ENCODE peak calls at places on chromosomes 5 and 9, in nine cellular contexts. One of them, this sample, is unnamed.

GRCh38 chr5:156414381-156414780 is 87.4 kb downstream of the SGCD start:
- DNase-seq in RCC 7860: no peak
- DNase-seq in lower lobe of right lung: no peak
- DNase-seq in GM10248: no peak
- DNase-seq in C1 segment of cervical spinal cord: no peak
- DNase-seq in stimulated activated naive CD8-positive, alpha-beta T cell treated with anti-CD3 and anti-CD28 coated beads, Interleukin-15, Interleukin-2, amounts not matched to agents 100 U/mL and 50 U/mL, for 24 hours: no peak
- DNase-seq in tibial nerve: no peak
- DNase-seq in neural progenitor cell: no peak
- DNase-seq in stimulated activated CD8-positive, alpha-beta memory T cell treated with anti-CD3 and anti-CD28 coated beads, Interleukin-4, amount 100 ng/mL, for 1 hour: no peak
- DNase-seq in this sample: no peak

GRCh38 chr5:94376672-94377345 is 241.6 kb downstream of the KIAA0825 start:
- DNase-seq in RCC 7860: no peak
- DNase-seq in stimulated activated CD8-positive, alpha-beta memory T cell treated with anti-CD3 and anti-CD28 coated beads, Interleukin-4, amount 100 ng/mL, for 1 hour: no peak
- DNase-seq in GM10248: no peak
- DNase-seq in neural progenitor cell: no peak
- DNase-seq in tibial nerve: no peak
- DNase-seq in stimulated activated naive CD8-positive, alpha-beta T cell treated with anti-CD3 and anti-CD28 coated beads, Interleukin-15, Interleukin-2, amounts not matched to agents 100 U/mL and 50 U/mL, for 24 hours: no peak
- DNase-seq in C1 segment of cervical spinal cord: no peak
- DNase-seq in lower lobe of right lung: peak; percentile 44
- DNase-seq in this sample: no peak

GRCh38 chr9:69605406-69605805 is 66.8 kb downstream of the APBA1 start:
- DNase-seq in tibial nerve: no peak
- DNase-seq in neural progenitor cell: no peak
- DNase-seq in stimulated activated naive CD8-positive, alpha-beta T cell treated with anti-CD3 and anti-CD28 coated beads, Interleukin-15, Interleukin-2, amounts not matched to agents 100 U/mL and 50 U/mL, for 24 hours: no peak
- DNase-seq in C1 segment of cervical spinal cord: no peak
- DNase-seq in lower lobe of right lung: no peak
- DNase-seq in RCC 7860: no peak
- DNase-seq in stimulated activated CD8-positive, alpha-beta memory T cell treated with anti-CD3 and anti-CD28 coated beads, Interleukin-4, amount 100 ng/mL, for 1 hour: no peak
- DNase-seq in GM10248: no peak
- DNase-seq in this sample: no peak

GRCh38 chr5:38258319-38259061 is at the start of gene EGFLAM:
- DNase-seq in tibial nerve: no peak
- DNase-seq in stimulated activated naive CD8-positive, alpha-beta T cell treated with anti-CD3 and anti-CD28 coated beads, Interleukin-15, Interleukin-2, amounts not matched to agents 100 U/mL and 50 U/mL, for 24 hours: peak; percentile 25
- DNase-seq in lower lobe of right lung: no peak
- DNase-seq in C1 segment of cervical spinal cord: no peak
- DNase-seq in RCC 7860: no peak
- DNase-seq in neural progenitor cell: peak; percentile 84
- DNase-seq in GM10248: no peak
- DNase-seq in stimulated activated CD8-positive, alpha-beta memory T cell treated with anti-CD3 and anti-CD28 coated beads, Interleukin-4, amount 100 ng/mL, for 1 hour: no peak
- DNase-seq in this sample: peak; percentile 53

GRCh38 chr9:99368341-99369326 is 146.6 kb downstream of the SEC61B start:
- DNase-seq in neural progenitor cell: peak; percentile 53
- DNase-seq in stimulated activated CD8-positive, alpha-beta memory T cell treated with anti-CD3 and anti-CD28 coated beads, Interleukin-4, amount 100 ng/mL, for 1 hour: no peak
- DNase-seq in RCC 7860: no peak
- DNase-seq in tibial nerve: no peak
- DNase-seq in lower lobe of right lung: no peak
- DNase-seq in GM10248: peak; percentile 70
- DNase-seq in stimulated activated naive CD8-positive, alpha-beta T cell treated with anti-CD3 and anti-CD28 coated beads, Interleukin-15, Interleukin-2, amounts not matched to agents 100 U/mL and 50 U/mL, for 24 hours: peak; percentile 20
- DNase-seq in C1 segment of cervical spinal cord: no peak
- DNase-seq in this sample: peak; percentile 45

GRCh38 chr9:113514748-113515147 is 51.2 kb downstream of the RGS3 start:
- DNase-seq in neural progenitor cell: no peak
- DNase-seq in tibial nerve: no peak
- DNase-seq in C1 segment of cervical spinal cord: no peak
- DNase-seq in lower lobe of right lung: no peak
- DNase-seq in RCC 7860: no peak
- DNase-seq in stimulated activated naive CD8-positive, alpha-beta T cell treated with anti-CD3 and anti-CD28 coated beads, Interleukin-15, Interleukin-2, amounts not matched to agents 100 U/mL and 50 U/mL, for 24 hours: no peak
- DNase-seq in stimulated activated CD8-positive, alpha-beta memory T cell treated with anti-CD3 and anti-CD28 coated beads, Interleukin-4, amount 100 ng/mL, for 1 hour: no peak
- DNase-seq in GM10248: no peak
- DNase-seq in this sample: no peak

GRCh38 chr9:111036068-111036789 is 2.0 kb downstream of the LPAR1 start:
- DNase-seq in lower lobe of right lung: peak; percentile 71
- DNase-seq in stimulated activated CD8-positive, alpha-beta memory T cell treated with anti-CD3 and anti-CD28 coated beads, Interleukin-4, amount 100 ng/mL, for 1 hour: no peak
- DNase-seq in RCC 7860: peak; percentile 58
- DNase-seq in tibial nerve: peak; percentile 74
- DNase-seq in neural progenitor cell: peak; percentile 79
- DNase-seq in C1 segment of cervical spinal cord: peak; percentile 59
- DNase-seq in GM10248: no peak
- DNase-seq in stimulated activated naive CD8-positive, alpha-beta T cell treated with anti-CD3 and anti-CD28 coated beads, Interleukin-15, Interleukin-2, amounts not matched to agents 100 U/mL and 50 U/mL, for 24 hours: peak; percentile 4
- DNase-seq in this sample: peak; percentile 70

GRCh38 chr5:135191084-135191826 is 157.2 kb upstream of the PITX1 start:
- DNase-seq in stimulated activated CD8-positive, alpha-beta memory T cell treated with anti-CD3 and anti-CD28 coated beads, Interleukin-4, amount 100 ng/mL, for 1 hour: peak; percentile 4
- DNase-seq in C1 segment of cervical spinal cord: peak; percentile 7
- DNase-seq in GM10248: peak; percentile 80
- DNase-seq in tibial nerve: peak; percentile 26
- DNase-seq in lower lobe of right lung: peak; percentile 77
- DNase-seq in RCC 7860: peak; percentile 67
- DNase-seq in stimulated activated naive CD8-positive, alpha-beta T cell treated with anti-CD3 and anti-CD28 coated beads, Interleukin-15, Interleukin-2, amounts not matched to agents 100 U/mL and 50 U/mL, for 24 hours: peak; percentile 82
- DNase-seq in neural progenitor cell: peak; percentile 94
- DNase-seq in this sample: peak; percentile 92

GRCh38 chr5:120614512-120614911 is 150.4 kb downstream of the PRR16 start:
- DNase-seq in RCC 7860: peak; percentile 26
- DNase-seq in neural progenitor cell: no peak
- DNase-seq in tibial nerve: no peak
- DNase-seq in stimulated activated CD8-positive, alpha-beta memory T cell treated with anti-CD3 and anti-CD28 coated beads, Interleukin-4, amount 100 ng/mL, for 1 hour: no peak
- DNase-seq in lower lobe of right lung: no peak
- DNase-seq in stimulated activated naive CD8-positive, alpha-beta T cell treated with anti-CD3 and anti-CD28 coated beads, Interleukin-15, Interleukin-2, amounts not matched to agents 100 U/mL and 50 U/mL, for 24 hours: no peak
- DNase-seq in GM10248: no peak
- DNase-seq in C1 segment of cervical spinal cord: no peak
- DNase-seq in this sample: no peak

GRCh38 chr5:139919308-139919707 is 123.7 kb downstream of the PSD2 start:
- DNase-seq in stimulated activated CD8-positive, alpha-beta memory T cell treated with anti-CD3 and anti-CD28 coated beads, Interleukin-4, amount 100 ng/mL, for 1 hour: no peak
- DNase-seq in C1 segment of cervical spinal cord: no peak
- DNase-seq in GM10248: no peak
- DNase-seq in lower lobe of right lung: no peak
- DNase-seq in neural progenitor cell: no peak
- DNase-seq in RCC 7860: no peak
- DNase-seq in tibial nerve: no peak
- DNase-seq in stimulated activated naive CD8-positive, alpha-beta T cell treated with anti-CD3 and anti-CD28 coated beads, Interleukin-15, Interleukin-2, amounts not matched to agents 100 U/mL and 50 U/mL, for 24 hours: no peak
- DNase-seq in this sample: no peak

GRCh38 chr5:140881889-140882590 is at the start of gene PCDHA13:
- DNase-seq in GM10248: no peak
- DNase-seq in lower lobe of right lung: peak; percentile 41
- DNase-seq in neural progenitor cell: peak; percentile 57
- DNase-seq in stimulated activated naive CD8-positive, alpha-beta T cell treated with anti-CD3 and anti-CD28 coated beads, Interleukin-15, Interleukin-2, amounts not matched to agents 100 U/mL and 50 U/mL, for 24 hours: no peak
- DNase-seq in tibial nerve: no peak
- DNase-seq in stimulated activated CD8-positive, alpha-beta memory T cell treated with anti-CD3 and anti-CD28 coated beads, Interleukin-4, amount 100 ng/mL, for 1 hour: no peak
- DNase-seq in C1 segment of cervical spinal cord: no peak
- DNase-seq in RCC 7860: no peak
- DNase-seq in this sample: peak; percentile 20

GRCh38 chr9:124880501-124880900 is 18.6 kb downstream of the ARPC5L start:
- DNase-seq in GM10248: no peak
- DNase-seq in neural progenitor cell: no peak
- DNase-seq in C1 segment of cervical spinal cord: no peak
- DNase-seq in stimulated activated naive CD8-positive, alpha-beta T cell treated with anti-CD3 and anti-CD28 coated beads, Interleukin-15, Interleukin-2, amounts not matched to agents 100 U/mL and 50 U/mL, for 24 hours: no peak
- DNase-seq in stimulated activated CD8-positive, alpha-beta memory T cell treated with anti-CD3 and anti-CD28 coated beads, Interleukin-4, amount 100 ng/mL, for 1 hour: no peak
- DNase-seq in tibial nerve: no peak
- DNase-seq in RCC 7860: no peak
- DNase-seq in lower lobe of right lung: peak; percentile 3
- DNase-seq in this sample: no peak

GRCh38 chr9:101582593-101582992 is 12.2 kb downstream of the PPP3R2 start:
- DNase-seq in RCC 7860: no peak
- DNase-seq in stimulated activated naive CD8-positive, alpha-beta T cell treated with anti-CD3 and anti-CD28 coated beads, Interleukin-15, Interleukin-2, amounts not matched to agents 100 U/mL and 50 U/mL, for 24 hours: no peak
- DNase-seq in stimulated activated CD8-positive, alpha-beta memory T cell treated with anti-CD3 and anti-CD28 coated beads, Interleukin-4, amount 100 ng/mL, for 1 hour: no peak
- DNase-seq in tibial nerve: no peak
- DNase-seq in lower lobe of right lung: no peak
- DNase-seq in C1 segment of cervical spinal cord: no peak
- DNase-seq in GM10248: no peak
- DNase-seq in neural progenitor cell: no peak
- DNase-seq in this sample: no peak

GRCh38 chr9:80091526-80091925 is 519.8 kb downstream of the TLE4 start:
- DNase-seq in lower lobe of right lung: no peak
- DNase-seq in neural progenitor cell: no peak
- DNase-seq in stimulated activated CD8-positive, alpha-beta memory T cell treated with anti-CD3 and anti-CD28 coated beads, Interleukin-4, amount 100 ng/mL, for 1 hour: no peak
- DNase-seq in GM10248: no peak
- DNase-seq in stimulated activated naive CD8-positive, alpha-beta T cell treated with anti-CD3 and anti-CD28 coated beads, Interleukin-15, Interleukin-2, amounts not matched to agents 100 U/mL and 50 U/mL, for 24 hours: no peak
- DNase-seq in C1 segment of cervical spinal cord: no peak
- DNase-seq in RCC 7860: no peak
- DNase-seq in tibial nerve: no peak
- DNase-seq in this sample: no peak

GRCh38 chr5:32540446-32540845 is 44.9 kb upstream of the SUB1 start:
- DNase-seq in RCC 7860: no peak
- DNase-seq in tibial nerve: no peak
- DNase-seq in lower lobe of right lung: no peak
- DNase-seq in GM10248: peak; percentile 31
- DNase-seq in C1 segment of cervical spinal cord: no peak
- DNase-seq in neural progenitor cell: no peak
- DNase-seq in stimulated activated naive CD8-positive, alpha-beta T cell treated with anti-CD3 and anti-CD28 coated beads, Interleukin-15, Interleukin-2, amounts not matched to agents 100 U/mL and 50 U/mL, for 24 hours: no peak
- DNase-seq in stimulated activated CD8-positive, alpha-beta memory T cell treated with anti-CD3 and anti-CD28 coated beads, Interleukin-4, amount 100 ng/mL, for 1 hour: no peak
- DNase-seq in this sample: no peak

GRCh38 chr5:9108156-9108555 is 437.7 kb downstream of the SEMA5A start:
- DNase-seq in stimulated activated naive CD8-positive, alpha-beta T cell treated with anti-CD3 and anti-CD28 coated beads, Interleukin-15, Interleukin-2, amounts not matched to agents 100 U/mL and 50 U/mL, for 24 hours: no peak
- DNase-seq in tibial nerve: no peak
- DNase-seq in C1 segment of cervical spinal cord: no peak
- DNase-seq in neural progenitor cell: peak; percentile 10
- DNase-seq in GM10248: no peak
- DNase-seq in stimulated activated CD8-positive, alpha-beta memory T cell treated with anti-CD3 and anti-CD28 coated beads, Interleukin-4, amount 100 ng/mL, for 1 hour: no peak
- DNase-seq in lower lobe of right lung: no peak
- DNase-seq in RCC 7860: no peak
- DNase-seq in this sample: no peak

GRCh38 chr9:79116709-79117108 is 455.1 kb upstream of the TLE4 start:
- DNase-seq in C1 segment of cervical spinal cord: no peak
- DNase-seq in stimulated activated CD8-positive, alpha-beta memory T cell treated with anti-CD3 and anti-CD28 coated beads, Interleukin-4, amount 100 ng/mL, for 1 hour: no peak
- DNase-seq in GM10248: no peak
- DNase-seq in tibial nerve: no peak
- DNase-seq in RCC 7860: no peak
- DNase-seq in stimulated activated naive CD8-positive, alpha-beta T cell treated with anti-CD3 and anti-CD28 coated beads, Interleukin-15, Interleukin-2, amounts not matched to agents 100 U/mL and 50 U/mL, for 24 hours: no peak
- DNase-seq in neural progenitor cell: no peak
- DNase-seq in lower lobe of right lung: no peak
- DNase-seq in this sample: no peak

GRCh38 chr9:128333368-128333969 is 6.9 kb upstream of the SLC27A4 start:
- DNase-seq in C1 segment of cervical spinal cord: no peak
- DNase-seq in stimulated activated naive CD8-positive, alpha-beta T cell treated with anti-CD3 and anti-CD28 coated beads, Interleukin-15, Interleukin-2, amounts not matched to agents 100 U/mL and 50 U/mL, for 24 hours: no peak
- DNase-seq in lower lobe of right lung: no peak
- DNase-seq in GM10248: no peak
- DNase-seq in stimulated activated CD8-positive, alpha-beta memory T cell treated with anti-CD3 and anti-CD28 coated beads, Interleukin-4, amount 100 ng/mL, for 1 hour: no peak
- DNase-seq in RCC 7860: no peak
- DNase-seq in tibial nerve: no peak
- DNase-seq in neural progenitor cell: no peak
- DNase-seq in this sample: no peak

GRCh38 chr5:56763711-56764466 is 51.5 kb upstream of the MAP3K1 start:
- DNase-seq in lower lobe of right lung: no peak
- DNase-seq in C1 segment of cervical spinal cord: no peak
- DNase-seq in stimulated activated naive CD8-positive, alpha-beta T cell treated with anti-CD3 and anti-CD28 coated beads, Interleukin-15, Interleukin-2, amounts not matched to agents 100 U/mL and 50 U/mL, for 24 hours: no peak
- DNase-seq in tibial nerve: no peak
- DNase-seq in RCC 7860: peak; percentile 7
- DNase-seq in stimulated activated CD8-positive, alpha-beta memory T cell treated with anti-CD3 and anti-CD28 coated beads, Interleukin-4, amount 100 ng/mL, for 1 hour: no peak
- DNase-seq in neural progenitor cell: no peak
- DNase-seq in GM10248: no peak
- DNase-seq in this sample: no peak

GRCh38 chr5:52786937-52787599 is 648 bp upstream of the ITGA1 start:
- DNase-seq in C1 segment of cervical spinal cord: no peak
- DNase-seq in stimulated activated CD8-positive, alpha-beta memory T cell treated with anti-CD3 and anti-CD28 coated beads, Interleukin-4, amount 100 ng/mL, for 1 hour: no peak
- DNase-seq in tibial nerve: no peak
- DNase-seq in lower lobe of right lung: peak; percentile 32
- DNase-seq in GM10248: peak; percentile 14
- DNase-seq in neural progenitor cell: no peak
- DNase-seq in stimulated activated naive CD8-positive, alpha-beta T cell treated with anti-CD3 and anti-CD28 coated beads, Interleukin-15, Interleukin-2, amounts not matched to agents 100 U/mL and 50 U/mL, for 24 hours: no peak
- DNase-seq in RCC 7860: no peak
- DNase-seq in this sample: no peak

GRCh38 chr5:181243020-181243520 is 636 bp downstream of the RACK1 start:
- DNase-seq in stimulated activated CD8-positive, alpha-beta memory T cell treated with anti-CD3 and anti-CD28 coated beads, Interleukin-4, amount 100 ng/mL, for 1 hour: no peak
- DNase-seq in neural progenitor cell: peak; percentile 25
- DNase-seq in lower lobe of right lung: no peak
- DNase-seq in stimulated activated naive CD8-positive, alpha-beta T cell treated with anti-CD3 and anti-CD28 coated beads, Interleukin-15, Interleukin-2, amounts not matched to agents 100 U/mL and 50 U/mL, for 24 hours: peak; percentile 40
- DNase-seq in RCC 7860: no peak
- DNase-seq in C1 segment of cervical spinal cord: no peak
- DNase-seq in tibial nerve: no peak
- DNase-seq in GM10248: no peak
- DNase-seq in this sample: peak; percentile 20

GRCh38 chr5:140042551-140043507 is at the start of gene NRG2:
- DNase-seq in stimulated activated CD8-positive, alpha-beta memory T cell treated with anti-CD3 and anti-CD28 coated beads, Interleukin-4, amount 100 ng/mL, for 1 hour: no peak
- DNase-seq in lower lobe of right lung: peak; percentile 51
- DNase-seq in neural progenitor cell: peak; percentile 92
- DNase-seq in stimulated activated naive CD8-positive, alpha-beta T cell treated with anti-CD3 and anti-CD28 coated beads, Interleukin-15, Interleukin-2, amounts not matched to agents 100 U/mL and 50 U/mL, for 24 hours: peak; percentile 39
- DNase-seq in RCC 7860: peak; percentile 34
- DNase-seq in tibial nerve: peak; percentile 28
- DNase-seq in C1 segment of cervical spinal cord: peak; percentile 51
- DNase-seq in GM10248: peak; percentile 75
- DNase-seq in this sample: peak; percentile 68

GRCh38 chr9:94782367-94783120 is 56.0 kb downstream of the AOPEP start:
- DNase-seq in neural progenitor cell: no peak
- DNase-seq in RCC 7860: no peak
- DNase-seq in stimulated activated naive CD8-positive, alpha-beta T cell treated with anti-CD3 and anti-CD28 coated beads, Interleukin-15, Interleukin-2, amounts not matched to agents 100 U/mL and 50 U/mL, for 24 hours: no peak
- DNase-seq in stimulated activated CD8-positive, alpha-beta memory T cell treated with anti-CD3 and anti-CD28 coated beads, Interleukin-4, amount 100 ng/mL, for 1 hour: no peak
- DNase-seq in lower lobe of right lung: no peak
- DNase-seq in C1 segment of cervical spinal cord: no peak
- DNase-seq in tibial nerve: no peak
- DNase-seq in GM10248: no peak
- DNase-seq in this sample: no peak

GRCh38 chr9:109270441-109270840 is 50.4 kb downstream of the EPB41L4B start:
- DNase-seq in GM10248: no peak
- DNase-seq in RCC 7860: no peak
- DNase-seq in lower lobe of right lung: no peak
- DNase-seq in stimulated activated CD8-positive, alpha-beta memory T cell treated with anti-CD3 and anti-CD28 coated beads, Interleukin-4, amount 100 ng/mL, for 1 hour: no peak
- DNase-seq in neural progenitor cell: no peak
- DNase-seq in tibial nerve: no peak
- DNase-seq in C1 segment of cervical spinal cord: no peak
- DNase-seq in stimulated activated naive CD8-positive, alpha-beta T cell treated with anti-CD3 and anti-CD28 coated beads, Interleukin-15, Interleukin-2, amounts not matched to agents 100 U/mL and 50 U/mL, for 24 hours: no peak
- DNase-seq in this sample: no peak

GRCh38 chr9:120982851-120983250 is 56.3 kb upstream of the TRAF1 start:
- DNase-seq in lower lobe of right lung: no peak
- DNase-seq in tibial nerve: no peak
- DNase-seq in stimulated activated CD8-positive, alpha-beta memory T cell treated with anti-CD3 and anti-CD28 coated beads, Interleukin-4, amount 100 ng/mL, for 1 hour: no peak
- DNase-seq in C1 segment of cervical spinal cord: no peak
- DNase-seq in GM10248: no peak
- DNase-seq in RCC 7860: no peak
- DNase-seq in stimulated activated naive CD8-positive, alpha-beta T cell treated with anti-CD3 and anti-CD28 coated beads, Interleukin-15, Interleukin-2, amounts not matched to agents 100 U/mL and 50 U/mL, for 24 hours: no peak
- DNase-seq in neural progenitor cell: no peak
- DNase-seq in this sample: no peak

GRCh38 chr5:44389410-44389879 is at the start of gene FGF10:
- DNase-seq in RCC 7860: no peak
- DNase-seq in tibial nerve: no peak
- DNase-seq in C1 segment of cervical spinal cord: no peak
- DNase-seq in neural progenitor cell: peak; percentile 88
- DNase-seq in GM10248: no peak
- DNase-seq in lower lobe of right lung: peak; percentile 47
- DNase-seq in stimulated activated CD8-positive, alpha-beta memory T cell treated with anti-CD3 and anti-CD28 coated beads, Interleukin-4, amount 100 ng/mL, for 1 hour: no peak
- DNase-seq in stimulated activated naive CD8-positive, alpha-beta T cell treated with anti-CD3 and anti-CD28 coated beads, Interleukin-15, Interleukin-2, amounts not matched to agents 100 U/mL and 50 U/mL, for 24 hours: no peak
- DNase-seq in this sample: peak; percentile 51

GRCh38 chr5:61327761-61328753 is 4.0 kb upstream of the ZSWIM6 start:
- DNase-seq in neural progenitor cell: no peak
- DNase-seq in stimulated activated CD8-positive, alpha-beta memory T cell treated with anti-CD3 and anti-CD28 coated beads, Interleukin-4, amount 100 ng/mL, for 1 hour: no peak
- DNase-seq in lower lobe of right lung: no peak
- DNase-seq in GM10248: peak; percentile 52
- DNase-seq in RCC 7860: peak; percentile 74
- DNase-seq in C1 segment of cervical spinal cord: no peak
- DNase-seq in tibial nerve: no peak
- DNase-seq in stimulated activated naive CD8-positive, alpha-beta T cell treated with anti-CD3 and anti-CD28 coated beads, Interleukin-15, Interleukin-2, amounts not matched to agents 100 U/mL and 50 U/mL, for 24 hours: peak; percentile 26
- DNase-seq in this sample: no peak

GRCh38 chr9:103397868-103398600 is 402.9 kb downstream of the CYLC2 start:
- DNase-seq in stimulated activated CD8-positive, alpha-beta memory T cell treated with anti-CD3 and anti-CD28 coated beads, Interleukin-4, amount 100 ng/mL, for 1 hour: no peak
- DNase-seq in RCC 7860: peak; percentile 64
- DNase-seq in stimulated activated naive CD8-positive, alpha-beta T cell treated with anti-CD3 and anti-CD28 coated beads, Interleukin-15, Interleukin-2, amounts not matched to agents 100 U/mL and 50 U/mL, for 24 hours: peak; percentile 32
- DNase-seq in neural progenitor cell: peak; percentile 56
- DNase-seq in tibial nerve: no peak
- DNase-seq in GM10248: peak; percentile 27
- DNase-seq in C1 segment of cervical spinal cord: no peak
- DNase-seq in lower lobe of right lung: no peak
- DNase-seq in this sample: no peak

GRCh38 chr9:114488398-114489129 is 16.7 kb downstream of the WHRN start:
- DNase-seq in stimulated activated naive CD8-positive, alpha-beta T cell treated with anti-CD3 and anti-CD28 coated beads, Interleukin-15, Interleukin-2, amounts not matched to agents 100 U/mL and 50 U/mL, for 24 hours: no peak
- DNase-seq in RCC 7860: no peak
- DNase-seq in stimulated activated CD8-positive, alpha-beta memory T cell treated with anti-CD3 and anti-CD28 coated beads, Interleukin-4, amount 100 ng/mL, for 1 hour: no peak
- DNase-seq in lower lobe of right lung: no peak
- DNase-seq in neural progenitor cell: no peak
- DNase-seq in C1 segment of cervical spinal cord: no peak
- DNase-seq in tibial nerve: no peak
- DNase-seq in GM10248: no peak
- DNase-seq in this sample: no peak

GRCh38 chr5:113000466-113000865 is 23.9 kb downstream of the DCP2 start:
- DNase-seq in stimulated activated CD8-positive, alpha-beta memory T cell treated with anti-CD3 and anti-CD28 coated beads, Interleukin-4, amount 100 ng/mL, for 1 hour: no peak
- DNase-seq in C1 segment of cervical spinal cord: no peak
- DNase-seq in stimulated activated naive CD8-positive, alpha-beta T cell treated with anti-CD3 and anti-CD28 coated beads, Interleukin-15, Interleukin-2, amounts not matched to agents 100 U/mL and 50 U/mL, for 24 hours: no peak
- DNase-seq in RCC 7860: no peak
- DNase-seq in neural progenitor cell: no peak
- DNase-seq in GM10248: no peak
- DNase-seq in tibial nerve: no peak
- DNase-seq in lower lobe of right lung: no peak
- DNase-seq in this sample: no peak

This sample was measured in endothelial cell.